ENCODE peak calls at places on chromosome 19, in five cellular contexts. R is H1, F is endothelial cell of umbilical vein, M is HCT116, T is SK-N-SH. Y is an unnamed sample.

GRCh38 chr19:16076958-16077611 is 790 bp downstream of the TPM4 start:
- DNase-seq in R (peak), F (peak), M (no peak), T (peak), Y (peak)

GRCh38 chr19:36572593-36573019 is 486 bp downstream of the ZNF529 start:
- DNase-seq in R (no peak), F (no peak), M (no peak), T (no peak), Y (no peak)

GRCh38 chr19:13043285-13043684 is 48.0 kb downstream of the NFIX start:
- DNase-seq in R (no peak), F (no peak), M (no peak), T (no peak), Y (peak)

GRCh38 chr19:4144666-4145261 is 8.7 kb upstream of the CREB3L3 start:
- DNase-seq in R (no peak), F (no peak), M (peak), T (peak), Y (no peak)

GRCh38 chr19:29232315-29232852 is 19.4 kb upstream of the UQCRFS1 start:
- DNase-seq in R (no peak), F (no peak), M (no peak), T (no peak), Y (no peak)

GRCh38 chr19:54517483-54517882 is 14.9 kb downstream of the LAIR2 start:
- DNase-seq in R (peak), F (peak), M (no peak), T (no peak), Y (peak)

GRCh38 chr19:6213696-6214585 is 65.8 kb downstream of the MLLT1 start:
- DNase-seq in R (no peak), F (no peak), M (no peak), T (peak), Y (no peak)

GRCh38 chr19:6577410-6578125 is 13.4 kb downstream of the CD70 start:
- DNase-seq in R (no peak), F (peak), M (no peak), T (no peak), Y (peak)

GRCh38 chr19:11381535-11382369 is 2.4 kb downstream of the EPOR start:
- DNase-seq in R (peak), F (peak), M (peak), T (peak), Y (peak)

GRCh38 chr19:35098413-35099049 is 17.1 kb upstream of the FXYD3 start:
- DNase-seq in R (no peak), F (no peak), M (no peak), T (no peak), Y (no peak)

GRCh38 chr19:3039641-3040077 is 10.6 kb upstream of the TLE2 start:
- DNase-seq in R (no peak), F (no peak), M (peak), T (no peak), Y (no peak)

GRCh38 chr19:44803442-44804428 is 5.2 kb upstream of the BCAM start:
- DNase-seq in R (no peak), F (no peak), M (no peak), T (peak), Y (no peak)

GRCh38 chr19:58350001-58350801 is 3.1 kb downstream of the A1BG start:
- DNase-seq in R (no peak), F (no peak), M (no peak), T (no peak), Y (no peak)

GRCh38 chr19:4007836-4008539 is 452 bp downstream of the PIAS4 start:
- DNase-seq in R (peak), F (peak), M (no peak), T (peak), Y (no peak)

GRCh38 chr19:51615991-51616390 is 14.2 kb downstream of the SIGLEC5 start:
- DNase-seq in R (no peak), F (no peak), M (no peak), T (no peak), Y (no peak)

GRCh38 chr19:16042533-16043085 is 33.7 kb upstream of the TPM4 start:
- DNase-seq in R (no peak), F (no peak), M (no peak), T (peak), Y (no peak)

GRCh38 chr19:3687774-3688706 is 12.2 kb downstream of the PIP5K1C start:
- DNase-seq in R (no peak), F (no peak), M (no peak), T (no peak), Y (no peak)

GRCh38 chr19:29596885-29597525 is 9.1 kb upstream of the POP4 start:
- DNase-seq in R (no peak), F (no peak), M (no peak), T (no peak), Y (peak)

GRCh38 chr19:39138221-39139211 is 12.9 kb downstream of the PAK4 start:
- DNase-seq in R (no peak), F (no peak), M (no peak), T (peak), Y (no peak)

GRCh38 chr19:34580408-34580807 is 96.6 kb downstream of the SCGB2B2 start:
- DNase-seq in R (no peak), F (no peak), M (no peak), T (no peak), Y (no peak)

GRCh38 chr19:46428278-46429141 is at the start of gene PNMA8C:
- DNase-seq in R (peak), F (peak), M (no peak), T (peak), Y (peak)
- TF ChIP-seq MAX in R (peak), F (no peak), M (no peak), T (peak), Y (no peak)

GRCh38 chr19:21584532-21584931 is 79.1 kb downstream of the ZNF429 start:
- DNase-seq in R (no peak), F (no peak), M (no peak), T (no peak), Y (no peak)
- TF ChIP-seq MAX in R (no peak), F (no peak), M (no peak), T (no peak), Y (no peak)

GRCh38 chr19:41355802-41356201 is 2.1 kb upstream of the TGFB1 start:
- DNase-seq in R (no peak), F (no peak), M (no peak), T (peak), Y (no peak)

GRCh38 chr19:41355035-41355434 is 1.3 kb upstream of the TGFB1 start:
- DNase-seq in R (no peak), F (no peak), M (no peak), T (no peak), Y (no peak)

GRCh38 chr19:41353466-41354342 is at the start of gene TGFB1:
- DNase-seq in R (peak), F (peak), M (peak), T (peak), Y (peak)

GRCh38 chr19:41352609-41353465 is 885 bp downstream of the TGFB1 start:
- DNase-seq in R (peak), F (peak), M (no peak), T (peak), Y (peak)

GRCh38 chr19:41354343-41354974 is 737 bp upstream of the TGFB1 start:
- DNase-seq in R (no peak), F (no peak), M (no peak), T (no peak), Y (no peak)
- TF ChIP-seq MAX in R (no peak), F (no peak), M (no peak), T (no peak), Y (no peak)

DNA sequence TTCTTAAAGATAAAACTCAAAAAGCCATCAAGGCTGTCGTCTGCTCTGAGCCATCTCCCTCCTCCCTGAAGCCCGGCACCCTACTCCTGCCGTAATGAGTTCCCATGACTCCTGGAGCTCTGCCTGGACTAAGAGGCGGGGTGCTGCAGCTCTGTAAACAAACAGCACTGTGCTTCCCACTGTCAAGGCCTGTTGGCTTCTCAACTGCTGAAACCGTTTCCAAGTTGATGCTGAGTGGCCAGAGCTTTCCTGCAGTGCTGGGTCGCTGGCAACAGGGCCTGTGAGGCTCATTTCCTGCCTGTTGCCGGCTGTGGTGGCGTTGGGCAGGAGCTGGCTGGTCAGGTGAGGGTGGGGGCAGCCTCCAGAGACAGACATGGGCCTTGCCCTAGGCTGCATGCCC is 26.7 kb upstream of the ISYNA1 start:
- DNase-seq in R (no peak), F (peak), M (no peak), T (no peak), Y (no peak)
- TF ChIP-seq MAX in R (no peak), F (no peak), M (no peak), T (no peak), Y (no peak)

GRCh38 chr19:41321204-41321599 is 11.2 kb downstream of the CCDC97 start:
- DNase-seq in R (no peak), F (no peak), M (no peak), T (no peak), Y (no peak)
- TF ChIP-seq MAX in R (no peak), F (no peak), M (no peak), T (no peak), Y (no peak)

DNA sequence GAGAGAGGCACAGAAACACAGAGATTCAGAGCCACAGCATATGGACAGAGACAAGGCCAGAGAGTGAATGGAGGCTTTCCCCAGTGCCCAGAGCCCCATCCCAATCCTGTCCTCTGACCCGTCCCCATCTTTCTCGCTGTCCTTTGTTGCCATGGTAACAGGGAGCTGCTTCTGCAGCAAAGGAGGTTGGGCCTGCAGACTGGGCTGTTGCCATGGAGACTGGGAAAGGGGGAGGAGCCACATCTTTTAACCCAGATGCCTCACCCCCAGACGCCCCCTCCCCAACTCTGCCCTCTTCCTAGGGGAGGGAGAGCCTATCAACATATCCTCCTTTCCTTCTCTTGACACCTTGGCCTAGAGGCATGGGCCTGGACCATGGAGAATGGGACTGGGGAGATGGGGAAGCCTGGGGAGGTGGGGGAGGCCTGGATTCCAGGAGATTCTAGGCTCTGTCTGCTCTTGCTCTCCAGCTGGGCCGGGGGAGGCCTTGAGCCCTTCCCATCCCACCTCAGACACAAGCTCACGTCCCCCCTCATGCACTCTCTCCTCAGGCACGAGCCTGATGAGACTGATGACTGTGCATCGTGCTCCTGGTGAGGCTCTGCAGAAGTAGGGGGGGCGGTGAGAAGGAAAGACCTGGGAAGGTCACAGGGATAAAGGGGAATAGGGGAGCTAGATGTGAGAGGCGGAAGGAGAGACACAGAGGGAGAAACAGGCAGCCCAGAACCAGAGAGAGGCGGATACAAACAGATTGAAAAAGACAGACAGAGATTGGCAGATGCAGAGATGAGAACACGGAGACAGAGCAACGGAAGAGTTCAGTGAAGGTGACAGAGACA is 2.1 kb upstream of the ATP1A3 start:
- DNase-seq in R (peak), F (no peak), M (no peak), T (peak), Y (peak)
- TF ChIP-seq MAX in R (no peak), F (no peak), M (no peak), T (no peak), Y (no peak)

GRCh38 chr19:9847087-9847671 is 12.1 kb downstream of the PIN1 start:
- DNase-seq in R (peak), F (peak), M (peak), T (peak), Y (peak)

GRCh38 chr19:9849786-9850185 is 14.7 kb downstream of the PIN1 start:
- DNase-seq in R (no peak), F (no peak), M (no peak), T (no peak), Y (peak)

GRCh38 chr19:9848761-9849160 is 13.6 kb downstream of the PIN1 start:
- DNase-seq in R (no peak), F (no peak), M (no peak), T (no peak), Y (no peak)

GRCh38 chr19:9848060-9848459 is 12.9 kb downstream of the PIN1 start:
- DNase-seq in R (peak), F (no peak), M (no peak), T (peak), Y (peak)

GRCh38 chr19:9850235-9850959 is 15.3 kb downstream of the PIN1 start:
- DNase-seq in R (no peak), F (no peak), M (no peak), T (no peak), Y (peak)
- TF ChIP-seq MAX in R (no peak), F (no peak), M (no peak), T (no peak), Y (no peak)